ENCODE peak calls at places on chromosomes 13 and 19, in four cellular contexts. P, D, T and G are unnamed samples.

GRCh38 chr13:20826301-20826700 is 52.5 kb upstream of the EEF1AKMT1 start:
- DNase-seq in P (no peak), D (no peak), T (no peak), G (no peak)

GRCh38 chr13:49140910-49141611 is 79.1 kb upstream of the MLNR start:
- DNase-seq in P (no peak), D (no peak), T (no peak), G (no peak)

GRCh38 chr13:37667631-37668161 is 69.1 kb upstream of the POSTN start:
- DNase-seq in P (no peak), D (no peak), T (no peak), G (no peak)

GRCh38 chr13:47672982-47673670 is 327.9 kb downstream of the SUCLA2 start:
- DNase-seq in P (peak; percentile 93), D (no peak), T (no peak), G (no peak)

GRCh38 chr13:20843177-20843576 is 59.4 kb downstream of the XPO4 start:
- DNase-seq in P (peak; percentile 18), D (no peak), T (no peak), G (no peak)

GRCh38 chr19:2905918-2906519 is 5.3 kb downstream of the ZNF57 start:
- DNase-seq in P (no peak), D (no peak), T (no peak), G (no peak)

GRCh38 chr13:20227730-20228129 is 4.4 kb downstream of the GJB6 start:
- DNase-seq in P (no peak), D (no peak), T (no peak), G (no peak)

GRCh38 chr13:46571189-46571901 is 18.4 kb downstream of the LRCH1 start:
- DNase-seq in P (peak; percentile 76), D (peak; percentile 29), T (no peak), G (no peak)

GRCh38 chr19:2188708-2189385 is 25.1 kb downstream of the DOT1L start:
- DNase-seq in P (peak; percentile 86), D (no peak), T (no peak), G (no peak)

GRCh38 chr13:114058051-114058867 is 74.2 kb downstream of the RASA3 start:
- DNase-seq in P (no peak), D (no peak), T (no peak), G (no peak)

GRCh38 chr19:29671393-29672076 is 6.3 kb downstream of the PLEKHF1 start:
- DNase-seq in P (no peak), D (no peak), T (no peak), G (no peak)

GRCh38 chr13:104773775-104774174 is 1707.6 kb upstream of the SLC10A2 start:
- DNase-seq in P (peak; percentile 54), D (peak; percentile 78), T (peak; percentile 51), G (no peak)

GRCh38 chr13:24076636-24077035 is 83.9 kb upstream of the SPATA13 start:
- DNase-seq in P (no peak), D (no peak), T (no peak), G (no peak)

GRCh38 chr13:46643165-46643777 is 90.3 kb downstream of the LRCH1 start:
- DNase-seq in P (no peak), D (no peak), T (no peak), G (no peak)

GRCh38 chr19:49120868-49121267 is 1.5 kb downstream of the PPFIA3 start:
- DNase-seq in P (no peak), D (no peak), T (no peak), G (no peak)
- H4K5ac ChIP-seq in P (no peak overlapping the region), D (no peak overlapping the region), T (no peak overlapping the region), G (no peak overlapping the region)

DNA sequence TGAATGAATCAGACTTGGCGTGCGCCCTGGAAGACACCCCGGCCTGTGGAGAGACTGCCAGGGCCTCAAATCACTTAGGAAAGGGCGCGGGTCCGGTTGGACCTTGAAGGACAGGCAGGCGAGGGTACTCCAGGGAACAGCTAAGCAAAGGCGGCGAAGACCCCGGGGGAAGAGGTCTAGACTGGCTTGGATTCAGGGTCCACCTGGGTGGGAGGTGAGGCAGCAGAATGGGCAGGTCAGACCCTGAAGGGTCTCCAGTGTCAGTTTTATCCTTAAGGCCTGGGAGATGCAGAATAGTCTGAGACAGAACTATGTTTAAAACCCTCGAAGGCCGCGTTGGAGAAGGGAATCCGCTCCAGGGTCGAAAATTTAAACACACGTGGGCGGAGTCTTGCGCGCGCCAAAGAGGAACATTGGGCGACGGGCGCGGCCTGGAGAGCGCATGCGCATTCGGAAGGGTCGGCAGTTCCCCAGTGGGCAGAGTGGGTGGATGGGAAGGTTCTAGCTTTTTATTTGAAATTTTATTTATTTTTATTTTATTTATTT is 567 bp upstream of the SMG9 start:
- DNase-seq in P (peak; percentile 61), D (peak; percentile 67), T (peak; percentile 78), G (peak; percentile 57)
- H2BK120ac ChIP-seq in P (peak overlapping the region; percentile 50), D (peak overlapping the region; percentile 39), T (peak overlapping the region; percentile 79), G (no peak overlapping the region)

DNA sequence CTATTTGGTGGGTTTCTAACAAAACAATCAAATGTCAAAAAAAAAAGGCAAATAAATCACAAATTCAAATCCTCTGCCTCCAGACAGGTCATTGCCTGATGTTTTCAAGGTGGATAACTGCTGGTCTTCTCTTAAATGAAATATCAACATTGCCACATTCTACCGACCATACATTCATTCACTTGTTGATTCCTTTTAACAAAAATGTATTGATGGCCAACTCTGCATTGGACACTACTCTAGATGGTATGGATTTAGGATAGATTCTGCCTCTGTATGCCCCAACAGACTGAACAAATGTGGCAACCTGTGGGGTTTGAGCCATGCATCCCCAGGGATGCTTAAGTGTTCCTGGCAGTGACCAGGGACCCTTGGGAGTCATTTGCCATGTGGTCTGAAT is 87.6 kb upstream of the STK24 start:
- DNase-seq in P (no peak), D (no peak), T (no peak), G (no peak)
- H3K9ac ChIP-seq in P (no peak overlapping the region), D (no peak overlapping the region), T (no peak overlapping the region), G (no peak overlapping the region)

DNA sequence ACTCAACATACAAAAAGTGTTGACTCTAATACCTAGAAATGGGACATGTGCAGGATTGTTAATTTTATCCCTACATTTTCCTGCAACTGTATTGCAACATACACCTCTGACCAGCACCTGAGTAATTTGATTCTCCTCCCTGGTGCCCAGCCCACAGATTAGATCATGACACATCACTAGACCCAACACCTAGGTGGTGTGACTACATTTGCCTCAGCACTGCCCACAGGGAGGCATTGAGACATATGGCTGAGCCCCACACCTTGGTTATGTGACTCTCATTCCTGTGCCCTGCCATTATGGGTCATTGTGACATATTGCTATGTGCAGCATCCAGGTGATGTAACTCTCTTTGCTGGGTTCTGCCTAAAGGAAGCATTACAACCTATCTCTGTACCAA is 13.2 kb upstream of the ZNF254 start:
- DNase-seq in P (no peak), D (no peak), T (no peak), G (no peak)
- H4K5ac ChIP-seq in P (no peak overlapping the region), D (no peak overlapping the region), T (no peak overlapping the region), G (no peak overlapping the region)

DNA sequence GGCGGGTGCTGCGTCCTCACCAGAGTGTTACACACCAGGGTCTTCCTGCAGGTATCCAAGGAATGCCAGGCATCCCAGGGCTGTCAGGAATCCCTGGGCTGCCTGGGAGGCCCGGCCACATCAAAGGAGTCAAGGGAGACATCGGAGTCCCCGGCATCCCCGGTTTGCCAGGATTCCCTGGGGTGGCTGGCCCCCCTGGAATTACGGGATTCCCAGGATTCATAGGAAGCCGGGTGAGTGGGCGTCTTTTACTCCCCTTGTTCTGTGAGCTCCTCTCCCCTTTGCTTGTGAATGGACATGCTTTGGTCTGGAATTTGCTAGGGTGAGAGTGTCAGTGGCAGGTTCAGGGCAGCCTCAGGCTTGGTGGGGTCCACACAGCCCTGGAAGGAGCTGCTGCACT is 75.9 kb downstream of the RAB20 start:
- DNase-seq in P (no peak), D (peak; percentile 99), T (peak; percentile 77), G (peak; percentile 96)
- H2BK120ac ChIP-seq in P (peak overlapping the region; percentile 10), D (peak overlapping the region; percentile 98), T (peak overlapping the region; percentile 39), G (no peak overlapping the region)

GRCh38 chr19:14149011-14149410 is 12.6 kb upstream of the ASF1B start:
- DNase-seq in P (no peak), D (no peak), T (no peak), G (no peak)
- H3K9ac ChIP-seq in P (no peak overlapping the region), D (no peak overlapping the region), T (no peak overlapping the region), G (no peak overlapping the region)

GRCh38 chr19:41518141-41518540 is 57.8 kb upstream of the CEACAM21 start:
- DNase-seq in P (no peak), D (no peak), T (no peak), G (no peak)

GRCh38 chr19:41527079-41527478 is 48.9 kb upstream of the CEACAM21 start:
- DNase-seq in P (no peak), D (no peak), T (no peak), G (no peak)

GRCh38 chr19:41521860-41522555 is 54.0 kb upstream of the CEACAM21 start:
- DNase-seq in P (no peak), D (no peak), T (peak; percentile 56), G (no peak)
- H4K5ac ChIP-seq in P (no peak overlapping the region), D (no peak overlapping the region), T (no peak overlapping the region), G (no peak overlapping the region)

GRCh38 chr13:90750957-90751356 is 596.5 kb upstream of the MIR17HG start:
- DNase-seq in P (no peak), D (no peak), T (no peak), G (no peak)
- H2BK120ac ChIP-seq in P (no peak overlapping the region), D (no peak overlapping the region), T (no peak overlapping the region), G (no peak overlapping the region)

GRCh38 chr19:55111238-55111831 is 6.1 kb downstream of the PPP1R12C start:
- DNase-seq in P (no peak), D (no peak), T (no peak), G (no peak)
- H3K9ac ChIP-seq in P (no peak overlapping the region), D (no peak overlapping the region), T (no peak overlapping the region), G (no peak overlapping the region)

DNA sequence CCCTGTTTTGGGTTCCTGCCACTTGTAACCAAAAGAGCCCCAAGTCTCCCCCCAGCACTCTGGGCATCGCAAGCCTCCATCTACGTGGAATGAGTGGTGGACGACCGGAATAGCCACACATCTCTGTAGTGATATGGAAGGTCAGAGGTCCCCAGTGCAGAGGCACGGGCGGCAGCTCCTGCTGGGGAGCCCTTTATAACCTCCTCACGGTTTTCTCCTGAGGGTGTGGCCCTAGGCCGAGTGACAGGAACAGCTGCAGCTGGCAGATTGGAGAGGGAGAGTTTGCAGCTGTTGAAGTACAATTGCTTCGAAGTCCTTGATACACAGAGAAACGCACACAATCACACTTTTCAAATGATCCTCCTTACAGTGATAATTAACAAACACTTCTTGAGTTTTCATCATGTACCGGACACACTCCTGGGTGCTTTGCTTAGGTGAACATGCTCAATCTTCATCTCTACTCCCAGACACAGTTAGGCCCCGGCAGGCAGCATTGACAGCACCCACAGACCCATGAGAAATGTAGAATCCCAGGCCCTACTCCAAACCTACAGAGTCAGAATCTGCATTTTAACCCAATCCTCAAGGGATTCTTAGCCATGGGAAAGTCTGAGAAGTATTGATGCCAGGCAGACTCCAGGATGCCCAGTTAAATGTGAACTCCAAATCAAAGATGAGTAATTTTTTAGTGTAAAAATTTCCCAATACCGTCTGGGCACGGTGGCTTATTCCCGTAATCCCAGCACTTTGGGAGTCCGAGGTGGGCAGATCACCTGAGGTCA is 4.9 kb upstream of the ZNF787 start:
- DNase-seq in P (no peak), D (no peak), T (no peak), G (no peak)
- H4K5ac ChIP-seq in P (no peak overlapping the region), D (no peak overlapping the region), T (no peak overlapping the region), G (no peak overlapping the region)